ENCODE peak calls at places on chromosomes 4 and X, in six cellular contexts. Z is CD4-positive, alpha-beta T cell; N is CD8-positive, alpha-beta T cell; G is MCF 10A; P is GM13977; E is lower leg skin. B is an unnamed sample.

GRCh38 chr4:162061214-162061613 is 102.6 kb downstream of the FSTL5 start:
- DNase-seq in Z (no peak), N (no peak), G (peak; percentile 29), P (no peak), E (no peak), B (no peak)

GRCh38 chr4:40515398-40516293 is 114.0 kb downstream of the RBM47 start:
- DNase-seq in Z (no peak), N (no peak), G (peak; percentile 12), P (peak; percentile 80), E (no peak), B (peak; percentile 84)

GRCh38 chr4:61024610-61025009 is 175.5 kb upstream of the ADGRL3 start:
- DNase-seq in Z (no peak), N (no peak), G (no peak), P (no peak), E (no peak), B (no peak)

GRCh38 chrX:143664302-143664701 is 28.4 kb upstream of the SLITRK4 start:
- DNase-seq in Z (no peak), N (no peak), G (peak; percentile 51), P (no peak), E (no peak), B (no peak)

GRCh38 chrX:70025464-70025863 is 24.3 kb downstream of the AWAT2 start:
- DNase-seq in Z (no peak), N (no peak), G (no peak), P (no peak), E (no peak), B (no peak)

GRCh38 chr4:29852537-29852936 is 867.6 kb upstream of the PCDH7 start:
- DNase-seq in Z (no peak), N (no peak), G (peak; percentile 1), P (no peak), E (no peak), B (no peak)

GRCh38 chr4:184310881-184311709 is 93.4 kb upstream of the ENPP6 start:
- DNase-seq in Z (no peak), N (no peak), G (no peak), P (no peak), E (no peak), B (no peak)

GRCh38 chrX:12447448-12448154 is 309.3 kb downstream of the FRMPD4 start:
- DNase-seq in Z (no peak), N (no peak), G (peak; percentile 80), P (no peak), E (no peak), B (no peak)

GRCh38 chrX:110086916-110087484 is 84.1 kb downstream of the TMEM164 start:
- DNase-seq in Z (no peak), N (no peak), G (peak; percentile 87), P (no peak), E (no peak), B (no peak)

GRCh38 chr4:151067316-151067715 is 32.1 kb upstream of the RPS3A start:
- DNase-seq in Z (no peak), N (no peak), G (no peak), P (no peak), E (no peak), B (no peak)

GRCh38 chrX:30957753-30958152 is 68.7 kb upstream of the TAB3 start:
- DNase-seq in Z (no peak), N (no peak), G (peak; percentile 64), P (no peak), E (peak; percentile 14), B (no peak)

GRCh38 chrX:46279925-46280313 is 265.3 kb downstream of the ZNF674 start:
- DNase-seq in Z (no peak), N (no peak), G (no peak), P (no peak), E (no peak), B (no peak)

GRCh38 chrX:154113729-154114128 is 16.2 kb upstream of the MECP2 start:
- DNase-seq in Z (no peak), N (no peak), G (no peak), P (no peak), E (no peak), B (no peak)

GRCh38 chrX:39577976-39578962 is 519.5 kb downstream of the BCOR start:
- DNase-seq in Z (peak; percentile 38), N (peak; percentile 0), G (no peak), P (peak; percentile 61), E (no peak), B (peak; percentile 39)

GRCh38 chrX:338281-338835 is 19.8 kb upstream of the GTPBP6 start:
- DNase-seq in Z (no peak), N (no peak), G (no peak), P (no peak), E (no peak), B (no peak)

GRCh38 chr4:124167602-124168001 is 544.9 kb downstream of the ANKRD50 start:
- DNase-seq in Z (no peak), N (no peak), G (peak; percentile 43), P (no peak), E (no peak), B (no peak)

GRCh38 chr4:105471566-105472176 is 2.2 kb downstream of the PPA2 start:
- DNase-seq in Z (peak; percentile 56), N (peak; percentile 49), G (peak; percentile 87), P (peak; percentile 71), E (peak; percentile 69), B (peak; percentile 68)

GRCh38 chrX:79366888-79367749 is at the start of gene ITM2A:
- DNase-seq in Z (peak; percentile 52), N (peak; percentile 31), G (no peak), P (peak; percentile 23), E (peak; percentile 14), B (peak; percentile 25)

GRCh38 chrX:31969714-31970113 is 897.9 kb upstream of the FTHL17 start:
- DNase-seq in Z (no peak), N (no peak), G (no peak), P (no peak), E (no peak), B (no peak)

GRCh38 chr4:147924604-147925412 is 192.9 kb downstream of the ARHGAP10 start:
- DNase-seq in Z (no peak), N (no peak), G (peak; percentile 40), P (no peak), E (no peak), B (peak; percentile 16)

GRCh38 chr4:158763462-158763861 is 5.4 kb upstream of the FNIP2 start:
- DNase-seq in Z (no peak), N (no peak), G (no peak), P (no peak), E (no peak), B (no peak)

GRCh38 chrX:28920554-28920953 is 333.3 kb downstream of the IL1RAPL1 start:
- DNase-seq in Z (no peak), N (no peak), G (no peak), P (no peak), E (no peak), B (no peak)

GRCh38 chr4:44447563-44448504 is 775 bp downstream of the KCTD8 start:
- DNase-seq in Z (no peak), N (no peak), G (no peak), P (peak; percentile 35), E (no peak), B (peak; percentile 18)

GRCh38 chr4:14850374-14851097 is 151.7 kb upstream of the CPEB2 start:
- DNase-seq in Z (no peak), N (no peak), G (no peak), P (no peak), E (no peak), B (no peak)

DNA sequence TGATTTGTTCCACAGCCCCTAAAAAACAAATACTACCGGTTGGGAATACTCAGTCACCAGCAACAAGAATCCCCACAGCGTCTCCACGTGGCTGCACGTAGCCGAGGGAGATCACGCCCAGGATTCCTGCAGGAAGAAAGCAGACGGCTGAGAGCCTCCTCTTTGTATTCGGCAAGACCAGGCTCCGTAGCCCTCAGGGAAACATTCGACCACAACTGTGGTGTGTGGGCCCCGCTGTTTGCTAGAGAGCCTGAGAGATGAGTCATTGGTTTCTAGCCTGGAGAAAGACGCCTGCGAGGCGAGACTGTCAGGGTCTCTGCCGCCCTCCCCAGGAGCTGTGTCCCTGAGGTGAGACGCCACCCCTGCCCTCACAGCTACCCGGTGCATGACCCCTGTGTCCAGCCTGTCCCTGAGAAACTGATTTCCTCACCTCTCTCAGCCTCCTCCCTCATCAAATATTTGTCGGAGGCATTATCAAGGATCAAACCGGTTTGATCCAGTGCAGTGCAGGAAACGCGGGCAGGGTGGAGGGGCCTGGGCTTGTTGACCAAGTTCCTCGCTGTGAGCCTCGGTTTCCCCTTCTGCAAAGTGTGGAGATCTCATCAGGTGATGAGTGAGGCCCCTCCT is 4.7 kb upstream of the S100P start:
- DNase-seq in Z (peak; percentile 73), N (peak; percentile 65), G (peak; percentile 88), P (peak; percentile 80), E (no peak), B (peak; percentile 83)
- TF ChIP-seq CTCF in Z (no peak), N (no peak), G (no peak), P (no peak), E (no peak), B (peak; percentile 18)

DNA sequence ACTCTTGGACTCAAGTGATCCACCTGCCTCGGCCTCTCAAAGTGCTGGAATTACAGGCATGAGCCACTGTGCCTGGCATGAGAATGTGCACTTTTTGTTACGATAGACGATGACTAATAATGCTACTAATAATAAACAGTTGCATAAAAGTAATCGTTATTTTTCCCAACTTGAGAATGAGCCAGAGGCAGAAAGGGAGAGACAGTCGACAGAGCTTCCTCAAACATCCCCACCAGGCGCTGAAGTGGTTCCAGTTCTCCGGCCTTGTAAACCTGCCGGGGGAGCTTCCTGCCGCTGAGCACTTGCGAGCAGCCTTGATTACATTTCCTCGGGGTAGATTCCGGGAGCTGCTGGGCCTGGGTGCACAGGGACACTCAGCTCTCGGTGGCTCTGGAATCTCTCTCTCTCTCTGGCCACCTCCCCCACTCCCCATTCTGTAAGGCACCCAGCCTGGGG is 8.9 kb upstream of the HTRA3 start:
- DNase-seq in Z (no peak), N (no peak), G (peak; percentile 73), P (no peak), E (no peak), B (no peak)
- TF ChIP-seq CTCF in Z (no peak), N (no peak), G (no peak), P (no peak), E (no peak), B (no peak)

DNA sequence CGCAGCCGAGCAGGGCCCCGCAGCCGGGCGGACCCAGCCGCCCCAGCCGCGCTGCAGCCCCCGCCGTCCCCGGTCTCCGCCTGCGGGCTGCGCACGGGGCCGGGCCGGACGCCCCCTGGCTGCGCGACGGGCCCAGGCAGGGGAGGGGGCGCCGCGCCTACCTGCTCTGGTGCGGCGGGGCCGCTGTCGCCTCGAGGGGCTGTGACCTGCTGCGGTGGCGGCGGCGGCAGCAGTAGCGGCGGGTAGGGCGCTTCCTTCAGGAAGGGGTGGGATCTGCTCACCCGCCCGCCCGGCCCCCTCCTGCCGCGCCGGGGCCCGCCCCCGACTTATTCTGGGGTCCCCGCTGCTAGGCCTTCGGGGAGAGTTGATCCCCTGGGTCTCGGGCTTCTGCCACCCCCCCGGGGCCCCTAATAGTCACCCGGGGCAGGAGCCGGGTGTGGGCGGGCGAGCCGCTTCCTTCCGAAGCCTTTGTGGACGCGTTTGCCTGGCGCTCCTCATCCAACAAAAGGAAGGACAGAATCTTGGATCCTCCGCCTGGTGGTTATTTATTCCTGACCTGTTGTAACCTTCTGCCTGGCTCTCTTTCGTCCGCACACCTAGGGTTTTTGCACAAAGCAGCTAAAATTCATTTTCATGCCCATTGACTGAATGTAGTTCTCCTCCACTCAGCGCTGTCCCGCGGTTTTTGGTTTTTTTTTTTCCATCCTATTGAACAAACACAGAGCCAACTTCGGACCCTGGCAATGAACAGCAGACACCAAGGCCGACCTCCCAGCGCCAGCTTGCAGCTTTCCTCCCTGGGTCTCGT is at the start of gene TMEM150C:
- DNase-seq in Z (no peak), N (no peak), G (peak; percentile 27), P (no peak), E (no peak), B (no peak)
- TF ChIP-seq CTCF in Z (no peak), N (no peak), G (no peak), P (no peak), E (no peak), B (peak; percentile 2)

GRCh38 chrX:115289465-115289864 is at the start of gene LUZP4:
- DNase-seq in Z (no peak), N (no peak), G (no peak), P (no peak), E (no peak), B (no peak)

GRCh38 chrX:115284877-115285276 is 4.6 kb upstream of the LUZP4 start:
- DNase-seq in Z (no peak), N (no peak), G (no peak), P (no peak), E (no peak), B (no peak)
- TF ChIP-seq CTCF in Z (no peak), N (no peak), G (peak; percentile 12), P (no peak), E (no peak), B (no peak)

B was measured in GM10248.